ENCODE peak calls at places on chromosomes 1 and 21, in five cellular contexts. M, T, W, B and S are unnamed samples.

GRCh38 chr1:39671793-39672550 is at the start of gene NT5C1A:
- DNase-seq in M (no peak), T (no peak), W (peak), B (no peak), S (no peak)

GRCh38 chr1:6033986-6034749 is 11.5 kb upstream of the KCNAB2 start:
- DNase-seq in M (no peak), T (peak), W (peak), B (peak), S (no peak)

GRCh38 chr1:54796902-54797301 is 4.2 kb downstream of the TTC22 start:
- DNase-seq in M (no peak), T (no peak), W (no peak), B (no peak), S (no peak)

GRCh38 chr1:146007048-146007784 is 10.8 kb upstream of the TXNIP start:
- DNase-seq in M (peak), T (peak), W (no peak), B (peak), S (no peak)

GRCh38 chr1:210827481-210827880 is 306.5 kb downstream of the KCNH1 start:
- DNase-seq in M (no peak), T (no peak), W (no peak), B (no peak), S (no peak)

GRCh38 chr1:177444997-177445746 is 274.4 kb downstream of the BRINP2 start:
- DNase-seq in M (no peak), T (no peak), W (no peak), B (no peak), S (no peak)

GRCh38 chr1:68016364-68016763 is 34.1 kb downstream of the DIRAS3 start:
- DNase-seq in M (peak), T (no peak), W (no peak), B (no peak), S (no peak)

GRCh38 chr1:93774707-93775106 is 93.1 kb upstream of the BCAR3 start:
- DNase-seq in M (no peak), T (no peak), W (no peak), B (no peak), S (no peak)

GRCh38 chr1:87329051-87329755 is 523 bp downstream of the LMO4 start:
- DNase-seq in M (peak), T (peak), W (peak), B (no peak), S (peak)

GRCh38 chr1:201999625-202000238 is 10.7 kb upstream of the ELF3 start:
- DNase-seq in M (peak), T (peak), W (no peak), B (peak), S (peak)

GRCh38 chr21:21851657-21852056 is 853.4 kb downstream of the NCAM2 start:
- DNase-seq in M (peak), T (no peak), W (no peak), B (no peak), S (no peak)

GRCh38 chr1:206684478-206685255 is at the start of gene MAPKAPK2:
- DNase-seq in M (peak), T (peak), W (peak), B (peak), S (peak)

GRCh38 chr1:150820710-150821521 is 12.9 kb upstream of the CTSK start:
- DNase-seq in M (peak), T (no peak), W (no peak), B (no peak), S (no peak)

GRCh38 chr1:23524716-23525401 is 6.2 kb downstream of the E2F2 start:
- DNase-seq in M (no peak), T (peak), W (no peak), B (no peak), S (no peak)

GRCh38 chr1:15101801-15102200 is 51.7 kb upstream of the TMEM51 start:
- DNase-seq in M (no peak), T (no peak), W (no peak), B (no peak), S (no peak)

GRCh38 chr1:21773585-21773984 is 9.4 kb downstream of the USP48 start:
- DNase-seq in M (no peak), T (peak), W (no peak), B (no peak), S (no peak)

GRCh38 chr1:55428944-55429931 is 214.1 kb upstream of the USP24 start:
- DNase-seq in M (peak), T (no peak), W (peak), B (peak), S (no peak)

GRCh38 chr1:8354038-8354437 is 36.1 kb downstream of the SLC45A1 start:
- DNase-seq in M (no peak), T (no peak), W (no peak), B (no peak), S (no peak)

GRCh38 chr1:200415693-200416593 is 6.1 kb upstream of the ZNF281 start:
- DNase-seq in M (peak), T (no peak), W (no peak), B (peak), S (no peak)

GRCh38 chr1:231039161-231040018 is 664 bp downstream of the FAM89A start:
- DNase-seq in M (peak), T (peak), W (peak), B (peak), S (no peak)

GRCh38 chr21:41769106-41769505 is 2.3 kb upstream of the RIPK4 start:
- DNase-seq in M (no peak), T (no peak), W (no peak), B (no peak), S (no peak)

GRCh38 chr1:214990619-214991018 is 91.9 kb upstream of the KCNK2 start:
- DNase-seq in M (peak), T (no peak), W (no peak), B (peak), S (no peak)

GRCh38 chr21:39630191-39630591 is 17.5 kb downstream of the B3GALT5 start:
- DNase-seq in M (peak), T (no peak), W (no peak), B (peak), S (no peak)

GRCh38 chr1:162207862-162208261 is 138.4 kb downstream of the NOS1AP start:
- DNase-seq in M (no peak), T (no peak), W (no peak), B (no peak), S (no peak)

GRCh38 chr1:225880210-225880584 is 2.0 kb downstream of the TMEM63A start:
- DNase-seq in M (no peak), T (no peak), W (peak), B (no peak), S (peak)

GRCh38 chr1:207853372-207853757 is 57.6 kb downstream of the CD34 start:
- DNase-seq in M (peak), T (no peak), W (no peak), B (no peak), S (no peak)

GRCh38 chr1:223756002-223756775 is 43.9 kb downstream of the CAPN2 start:
- DNase-seq in M (no peak), T (no peak), W (no peak), B (no peak), S (peak)

GRCh38 chr1:233638513-233638912 is 24.6 kb downstream of the KCNK1 start:
- DNase-seq in M (no peak), T (no peak), W (no peak), B (no peak), S (no peak)

GRCh38 chr1:18021242-18021641 is 86.4 kb upstream of the IGSF21 start:
- DNase-seq in M (no peak), T (no peak), W (no peak), B (no peak), S (no peak)

GRCh38 chr1:99681583-99681982 is 35.7 kb downstream of the PALMD start:
- DNase-seq in M (no peak), T (no peak), W (no peak), B (no peak), S (no peak)

GRCh38 chr1:99680258-99680657 is 34.3 kb downstream of the PALMD start:
- DNase-seq in M (peak), T (no peak), W (no peak), B (no peak), S (no peak)

GRCh38 chr1:99682291-99682751 is 36.4 kb downstream of the PALMD start:
- DNase-seq in M (peak), T (no peak), W (no peak), B (peak), S (no peak)

GRCh38 chr1:99691175-99691574 is 45.3 kb downstream of the PALMD start:
- DNase-seq in M (no peak), T (no peak), W (no peak), B (no peak), S (no peak)

GRCh38 chr1:99685516-99686180 is 39.7 kb downstream of the PALMD start:
- DNase-seq in M (peak), T (peak), W (peak), B (peak), S (peak)
- H3K27ac ChIP-seq in M (peak), T (no peak), W (peak), B (no peak), S (peak)

GRCh38 chr1:186183219-186183618 is 191.8 kb downstream of the TPR start:
- DNase-seq in M (peak), T (no peak), W (no peak), B (peak), S (no peak)
- H3K27ac ChIP-seq in M (peak), T (no peak), W (no peak), B (no peak), S (no peak)

GRCh38 chr1:156493154-156493631 is 7.4 kb downstream of the MEF2D start:
- DNase-seq in M (no peak), T (peak), W (no peak), B (no peak), S (no peak)

GRCh38 chr1:156492013-156492590 is 8.5 kb downstream of the MEF2D start:
- DNase-seq in M (no peak), T (peak), W (no peak), B (no peak), S (no peak)

GRCh38 chr1:156491151-156491949 is 9.2 kb downstream of the MEF2D start:
- DNase-seq in M (no peak), T (peak), W (no peak), B (no peak), S (no peak)

GRCh38 chr1:156493749-156494148 is 6.8 kb downstream of the MEF2D start:
- DNase-seq in M (no peak), T (peak), W (no peak), B (no peak), S (no peak)

GRCh38 chr1:156492591-156493080 is 7.9 kb downstream of the MEF2D start:
- DNase-seq in M (no peak), T (peak), W (peak), B (no peak), S (no peak)
- H3K27ac ChIP-seq in M (no peak), T (peak), W (peak), B (no peak), S (peak)

GRCh38 chr1:70707214-70707613 is 296.1 kb downstream of the CTH start:
- DNase-seq in M (no peak), T (no peak), W (no peak), B (no peak), S (no peak)
- H3K27ac ChIP-seq in M (no peak), T (no peak), W (no peak), B (no peak), S (no peak)

GRCh38 chr1:158148458-158148857 is 32.2 kb upstream of the CD1D start:
- DNase-seq in M (no peak), T (no peak), W (no peak), B (no peak), S (no peak)

GRCh38 chr1:158149577-158150269 is 31.0 kb upstream of the CD1D start:
- DNase-seq in M (peak), T (peak), W (peak), B (peak), S (peak)

GRCh38 chr1:158147396-158148353 is 33.0 kb upstream of the CD1D start:
- DNase-seq in M (no peak), T (no peak), W (no peak), B (no peak), S (no peak)

GRCh38 chr1:158150512-158150911 is 30.2 kb upstream of the CD1D start:
- DNase-seq in M (no peak), T (peak), W (no peak), B (no peak), S (no peak)

GRCh38 chr1:158149175-158149574 is 31.5 kb upstream of the CD1D start:
- DNase-seq in M (no peak), T (no peak), W (peak), B (no peak), S (no peak)
- H3K27ac ChIP-seq in M (peak), T (no peak), W (peak), B (peak), S (peak)

DNA sequence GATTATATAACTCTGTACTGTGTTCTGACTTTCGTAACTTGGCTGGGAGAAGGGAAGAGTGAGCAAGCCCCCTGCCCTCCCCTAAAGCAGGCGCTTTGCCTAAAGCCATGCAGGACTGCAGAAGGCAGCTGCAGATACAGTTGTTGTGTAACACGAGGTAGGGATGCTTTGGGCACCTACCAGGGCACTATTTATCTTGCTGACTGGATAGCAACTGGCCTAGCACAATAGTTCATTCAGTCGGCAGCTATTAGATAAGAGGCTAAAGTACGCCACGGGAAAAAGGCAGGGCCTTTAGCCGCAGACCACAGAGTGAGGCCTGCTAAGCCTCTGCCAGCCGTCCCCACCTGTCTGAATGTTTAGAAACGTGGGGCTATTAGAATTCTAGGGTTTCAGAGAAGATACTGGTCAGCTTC is 80.9 kb downstream of the TTC3 start:
- DNase-seq in M (no peak), T (no peak), W (no peak), B (no peak), S (no peak)
- H3K27ac ChIP-seq in M (no peak), T (no peak), W (peak), B (no peak), S (peak)